ENCODE peak calls at places on chromosomes 4 and X, in five cellular contexts. One of them, this sample, is unnamed.

GRCh38 chr4:130668859-130669258 is 1572.9 kb downstream of the C4orf33 start:
- DNase-seq in A549: no peak
- DNase-seq in H1: no peak
- DNase-seq in Peyer's patch: no peak
- DNase-seq in stomach: no peak
- DNase-seq in this sample: no peak

GRCh38 chr4:175767130-175767529 is 44.9 kb downstream of the GPM6A start:
- DNase-seq in stomach: no peak
- DNase-seq in A549: no peak
- DNase-seq in Peyer's patch: no peak
- DNase-seq in H1: no peak
- DNase-seq in this sample: no peak

GRCh38 chr4:180363817-180364216 is 1879.4 kb upstream of the TENM3 start:
- DNase-seq in A549: no peak
- DNase-seq in Peyer's patch: no peak
- DNase-seq in stomach: no peak
- DNase-seq in H1: no peak
- DNase-seq in this sample: no peak

GRCh38 chr4:73538162-73538561 is 56.6 kb downstream of the AFM start:
- DNase-seq in H1: no peak
- DNase-seq in Peyer's patch: no peak
- DNase-seq in A549: no peak
- DNase-seq in stomach: no peak
- DNase-seq in this sample: no peak

GRCh38 chrX:56766554-56767412 is 37.7 kb downstream of the NBDY start:
- DNase-seq in H1: no peak
- DNase-seq in stomach: peak; percentile 23
- DNase-seq in Peyer's patch: peak; percentile 17
- DNase-seq in A549: no peak
- DNase-seq in this sample: no peak

GRCh38 chr4:104559502-104559901 is 64.8 kb upstream of the CXXC4 start:
- DNase-seq in Peyer's patch: no peak
- DNase-seq in A549: no peak
- DNase-seq in H1: no peak
- DNase-seq in stomach: no peak
- DNase-seq in this sample: no peak

GRCh38 chrX:110178179-110178865 is 139.6 kb downstream of the AMMECR1 start:
- DNase-seq in stomach: peak; percentile 63
- DNase-seq in H1: no peak
- DNase-seq in A549: no peak
- DNase-seq in Peyer's patch: no peak
- DNase-seq in this sample: no peak

GRCh38 chr4:7021930-7022658 is 21.1 kb upstream of the TADA2B start:
- DNase-seq in H1: no peak
- DNase-seq in A549: peak; percentile 78
- DNase-seq in Peyer's patch: no peak
- DNase-seq in stomach: no peak
- DNase-seq in this sample: peak; percentile 77

GRCh38 chr4:172709376-172709775 is 459.2 kb upstream of the GALNT7 start:
- DNase-seq in A549: no peak
- DNase-seq in H1: no peak
- DNase-seq in stomach: no peak
- DNase-seq in Peyer's patch: no peak
- DNase-seq in this sample: no peak

GRCh38 chr4:136713140-136713539 is 819.2 kb downstream of the PCDH18 start:
- DNase-seq in A549: no peak
- DNase-seq in H1: peak; percentile 19
- DNase-seq in stomach: no peak
- DNase-seq in Peyer's patch: no peak
- DNase-seq in this sample: peak; percentile 6

GRCh38 chrX:47235691-47236103 is 2.9 kb downstream of the USP11 start:
- DNase-seq in stomach: no peak
- DNase-seq in H1: no peak
- DNase-seq in A549: no peak
- DNase-seq in Peyer's patch: no peak
- DNase-seq in this sample: no peak

GRCh38 chr4:169724251-169724650 is 33.5 kb downstream of the HPF1 start:
- DNase-seq in Peyer's patch: no peak
- DNase-seq in A549: no peak
- DNase-seq in H1: no peak
- DNase-seq in stomach: no peak
- DNase-seq in this sample: no peak

GRCh38 chrX:47523297-47523696 is 37.7 kb upstream of the ARAF start:
- DNase-seq in Peyer's patch: peak; percentile 72
- DNase-seq in H1: peak; percentile 7
- DNase-seq in stomach: peak; percentile 86
- DNase-seq in A549: peak; percentile 78
- DNase-seq in this sample: peak; percentile 44

GRCh38 chr4:101067383-101067782 is 279.9 kb downstream of the PPP3CA start:
- DNase-seq in Peyer's patch: no peak
- DNase-seq in stomach: no peak
- DNase-seq in A549: no peak
- DNase-seq in H1: no peak
- DNase-seq in this sample: no peak

GRCh38 chr4:33746979-33747378 is 2497.3 kb downstream of the ARAP2 start:
- DNase-seq in H1: no peak
- DNase-seq in Peyer's patch: no peak
- DNase-seq in A549: no peak
- DNase-seq in stomach: no peak
- DNase-seq in this sample: no peak

GRCh38 chr4:87005369-87005689 is 70.5 kb downstream of the AFF1 start:
- DNase-seq in H1: no peak
- DNase-seq in Peyer's patch: no peak
- DNase-seq in A549: no peak
- DNase-seq in stomach: no peak
- DNase-seq in this sample: no peak

GRCh38 chr4:6271701-6272465 is 2.2 kb downstream of the WFS1 start:
- DNase-seq in Peyer's patch: no peak
- DNase-seq in H1: no peak
- DNase-seq in stomach: peak; percentile 83
- DNase-seq in A549: no peak
- DNase-seq in this sample: no peak

GRCh38 chr4:168449740-168450442 is 30.4 kb downstream of the DDX60L start:
- DNase-seq in A549: peak; percentile 79
- DNase-seq in H1: no peak
- DNase-seq in Peyer's patch: no peak
- DNase-seq in stomach: no peak
- DNase-seq in this sample: no peak

GRCh38 chr4:48898733-48899431 is 7.7 kb downstream of the OCIAD2 start:
- DNase-seq in stomach: no peak
- DNase-seq in H1: no peak
- DNase-seq in Peyer's patch: no peak
- DNase-seq in A549: no peak
- DNase-seq in this sample: no peak

GRCh38 chr4:169037491-169037890 is 27.4 kb upstream of the CBR4 start:
- DNase-seq in H1: no peak
- DNase-seq in stomach: no peak
- DNase-seq in Peyer's patch: no peak
- DNase-seq in A549: no peak
- DNase-seq in this sample: no peak

GRCh38 chrX:118208476-118208875 is 91.9 kb upstream of the KLHL13 start:
- DNase-seq in H1: no peak
- DNase-seq in Peyer's patch: no peak
- DNase-seq in stomach: no peak
- DNase-seq in A549: no peak
- DNase-seq in this sample: no peak

GRCh38 chrX:118205421-118205820 is 88.8 kb upstream of the KLHL13 start:
- DNase-seq in Peyer's patch: no peak
- DNase-seq in stomach: no peak
- DNase-seq in H1: no peak
- DNase-seq in A549: no peak
- DNase-seq in this sample: no peak

GRCh38 chrX:118207831-118208453 is 91.3 kb upstream of the KLHL13 start:
- DNase-seq in A549: no peak
- DNase-seq in H1: no peak
- DNase-seq in Peyer's patch: no peak
- DNase-seq in stomach: no peak
- DNase-seq in this sample: no peak

GRCh38 chrX:118199997-118200396 is 83.4 kb upstream of the KLHL13 start:
- DNase-seq in H1: no peak
- DNase-seq in Peyer's patch: no peak
- DNase-seq in stomach: no peak
- DNase-seq in A549: no peak
- DNase-seq in this sample: no peak

DNA sequence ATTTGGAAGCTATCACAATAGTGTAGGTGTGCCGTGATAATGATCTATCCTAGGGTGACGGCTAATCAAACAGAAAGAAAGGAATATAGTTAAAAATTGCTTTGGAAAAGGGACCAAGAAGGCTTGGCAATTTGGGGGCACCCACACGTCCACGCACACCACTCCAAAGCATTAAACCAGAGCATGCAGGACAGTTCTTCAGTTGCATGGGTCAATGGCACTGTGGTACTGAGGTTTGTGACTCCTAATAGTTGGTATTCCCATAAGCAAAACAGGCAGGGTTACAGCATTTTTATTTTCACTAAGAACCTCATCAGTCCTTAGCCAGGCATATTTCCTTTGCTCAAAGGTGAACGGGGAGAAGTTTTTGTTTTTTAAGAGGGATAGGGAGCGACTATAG is 89.4 kb upstream of the KLHL13 start:
- DNase-seq in H1: no peak
- DNase-seq in A549: no peak
- DNase-seq in stomach: no peak
- DNase-seq in Peyer's patch: no peak
- DNase-seq in this sample: no peak
- TF ChIP-seq POLR2A in H1: no peak
- TF ChIP-seq POLR2A in A549: no peak
- TF ChIP-seq POLR2A in stomach: no peak
- TF ChIP-seq POLR2A in Peyer's patch: no peak
- TF ChIP-seq POLR2A in this sample: no peak

GRCh38 chrX:38807873-38808272 is 6.6 kb downstream of the MID1IP1 start:
- DNase-seq in stomach: no peak
- DNase-seq in A549: no peak
- DNase-seq in H1: no peak
- DNase-seq in Peyer's patch: no peak
- DNase-seq in this sample: no peak

GRCh38 chrX:38805294-38806053 is 4.2 kb downstream of the MID1IP1 start:
- DNase-seq in stomach: peak; percentile 74
- DNase-seq in Peyer's patch: peak; percentile 55
- DNase-seq in A549: peak; percentile 77
- DNase-seq in H1: no peak
- DNase-seq in this sample: no peak

GRCh38 chrX:38804481-38805293 is 3.4 kb downstream of the MID1IP1 start:
- DNase-seq in Peyer's patch: peak; percentile 17
- DNase-seq in A549: peak; percentile 40
- DNase-seq in stomach: peak; percentile 52
- DNase-seq in H1: no peak
- DNase-seq in this sample: no peak

GRCh38 chrX:38806054-38806389 is 4.8 kb downstream of the MID1IP1 start:
- DNase-seq in A549: no peak
- DNase-seq in H1: no peak
- DNase-seq in Peyer's patch: peak; percentile 26
- DNase-seq in stomach: no peak
- DNase-seq in this sample: no peak

GRCh38 chrX:38806875-38807601 is 5.8 kb downstream of the MID1IP1 start:
- DNase-seq in stomach: no peak
- DNase-seq in Peyer's patch: no peak
- DNase-seq in H1: no peak
- DNase-seq in A549: no peak
- DNase-seq in this sample: no peak
- TF ChIP-seq POLR2A in stomach: no peak
- TF ChIP-seq POLR2A in Peyer's patch: no peak
- TF ChIP-seq POLR2A in H1: peak; percentile 56
- TF ChIP-seq POLR2A in A549: no peak
- TF ChIP-seq POLR2A in this sample: no peak

GRCh38 chr4:78777556-78777900 is 1.4 kb downstream of the BMP2K start:
- DNase-seq in A549: no peak
- DNase-seq in stomach: no peak
- DNase-seq in H1: no peak
- DNase-seq in Peyer's patch: no peak
- DNase-seq in this sample: no peak

GRCh38 chr4:78774395-78774794 is 1.8 kb upstream of the BMP2K start:
- DNase-seq in Peyer's patch: no peak
- DNase-seq in H1: no peak
- DNase-seq in A549: no peak
- DNase-seq in stomach: no peak
- DNase-seq in this sample: no peak

GRCh38 chr4:78776031-78776728 is at the start of gene BMP2K:
- DNase-seq in Peyer's patch: peak; percentile 76
- DNase-seq in H1: peak; percentile 39
- DNase-seq in stomach: peak; percentile 83
- DNase-seq in A549: peak; percentile 60
- DNase-seq in this sample: peak; percentile 61

GRCh38 chr4:78776729-78777555 is 792 bp downstream of the BMP2K start:
- DNase-seq in A549: peak; percentile 16
- DNase-seq in stomach: peak; percentile 39
- DNase-seq in Peyer's patch: peak; percentile 60
- DNase-seq in H1: peak; percentile 3
- DNase-seq in this sample: peak; percentile 58

DNA sequence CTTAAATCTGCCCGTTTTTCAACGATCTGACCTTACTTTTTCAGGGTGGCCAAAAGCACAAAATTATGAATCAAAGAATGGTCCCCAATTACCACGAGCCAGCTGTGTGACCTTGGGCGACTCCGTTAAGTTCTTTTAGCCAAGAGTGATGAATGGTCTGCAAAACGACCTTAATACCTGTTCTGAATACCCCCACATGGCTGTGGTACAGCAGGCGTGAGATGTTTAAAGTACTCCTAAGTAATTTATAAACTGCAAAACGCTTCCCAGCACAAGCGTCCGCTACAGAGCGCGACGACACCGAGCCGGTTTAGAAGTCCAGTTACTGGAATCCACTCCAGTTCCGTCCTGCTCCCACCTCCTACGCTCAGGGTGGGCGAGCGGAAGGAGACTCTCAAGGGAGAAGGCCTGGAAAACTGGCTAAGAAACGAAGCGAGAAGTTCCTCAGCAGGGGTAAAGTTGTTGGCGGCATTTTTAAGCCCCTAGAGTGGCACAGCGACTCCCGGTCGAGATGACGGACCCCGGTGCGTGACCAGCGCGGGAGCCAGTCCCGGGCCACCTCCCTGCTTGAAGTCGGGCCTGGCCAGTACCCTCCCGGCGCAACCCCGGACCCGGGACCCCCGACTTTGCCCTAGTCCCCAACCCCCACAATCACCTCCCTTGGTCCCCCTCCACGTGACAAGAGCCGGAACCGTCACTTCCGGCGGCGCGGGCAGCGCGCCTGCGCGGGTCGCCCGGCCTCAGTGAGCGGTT is 696 bp upstream of the BMP2K start:
- DNase-seq in A549: peak; percentile 78
- DNase-seq in Peyer's patch: peak; percentile 85
- DNase-seq in H1: peak; percentile 69
- DNase-seq in stomach: peak; percentile 89
- DNase-seq in this sample: peak; percentile 44
- TF ChIP-seq POLR2A in A549: peak; percentile 38
- TF ChIP-seq POLR2A in Peyer's patch: peak; percentile 20
- TF ChIP-seq POLR2A in H1: peak; percentile 98
- TF ChIP-seq POLR2A in stomach: no peak
- TF ChIP-seq POLR2A in this sample: no peak

DNA sequence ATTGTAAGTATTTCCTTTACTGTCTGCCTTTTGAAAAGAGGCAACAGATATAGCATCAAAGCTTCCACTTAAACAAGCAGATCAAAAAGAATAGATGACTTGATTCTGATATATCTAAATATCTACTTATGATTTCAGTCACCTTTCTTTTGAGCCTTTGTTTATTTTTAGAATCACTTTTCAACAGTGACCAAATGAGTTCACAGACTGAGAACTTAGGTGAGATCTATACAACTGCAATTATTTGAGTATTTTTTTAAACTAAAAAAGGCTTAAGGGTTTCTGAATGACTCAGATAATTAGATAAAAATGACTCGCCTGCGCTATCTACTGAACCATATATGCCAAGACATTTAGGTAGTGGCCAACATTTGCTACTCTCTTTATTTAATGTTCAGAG is 166.7 kb upstream of the KCNIP4 start:
- DNase-seq in H1: no peak
- DNase-seq in Peyer's patch: no peak
- DNase-seq in A549: no peak
- DNase-seq in stomach: no peak
- DNase-seq in this sample: no peak
- TF ChIP-seq POLR2A in H1: no peak
- TF ChIP-seq POLR2A in Peyer's patch: no peak
- TF ChIP-seq POLR2A in A549: no peak
- TF ChIP-seq POLR2A in stomach: no peak
- TF ChIP-seq POLR2A in this sample: no peak